ENCODE peak calls at places on chromosomes 3 and 15, in four cellular contexts. B is ovary, W is GM23338, A is cardiac muscle cell. K is an unnamed sample.

GRCh38 chr3:75242012-75242411 is 422.1 kb upstream of the FRG2C start:
- DNase-seq in B (no peak), W (no peak), A (no peak), K (no peak)

GRCh38 chr3:194150252-194150934 is 14.4 kb downstream of the HES1 start:
- DNase-seq in B (no peak), W (no peak), A (no peak), K (no peak)

GRCh38 chr3:156471431-156471830 is 83.5 kb downstream of the SSR3 start:
- DNase-seq in B (no peak), W (no peak), A (peak; percentile 21), K (no peak)

GRCh38 chr3:11145888-11146287 is 8.4 kb upstream of the HRH1 start:
- DNase-seq in B (no peak), W (no peak), A (no peak), K (no peak)

GRCh38 chr3:99870712-99871111 is 53.0 kb downstream of the CMSS1 start:
- DNase-seq in B (no peak), W (no peak), A (no peak), K (no peak)

GRCh38 chr3:192772495-192772894 is 45.2 kb upstream of the FGF12 start:
- DNase-seq in B (no peak), W (peak; percentile 77), A (peak; percentile 50), K (no peak)

GRCh38 chr3:102514241-102514640 is 79.4 kb downstream of the ZPLD1 start:
- DNase-seq in B (no peak), W (no peak), A (no peak), K (no peak)

GRCh38 chr3:14646589-14647413 is 4.8 kb upstream of the CCDC174 start:
- DNase-seq in B (no peak), W (peak; percentile 68), A (no peak), K (no peak)

GRCh38 chr3:81470416-81470978 is 290.9 kb downstream of the GBE1 start:
- DNase-seq in B (no peak), W (no peak), A (no peak), K (no peak)

GRCh38 chr15:49620174-49620573 is 444 bp downstream of the FAM227B start:
- DNase-seq in B (peak; percentile 33), W (peak; percentile 5), A (no peak), K (no peak)

GRCh38 chr3:83934208-83935150 is 1024.3 kb upstream of the CADM2 start:
- DNase-seq in B (no peak), W (peak; percentile 4), A (no peak), K (no peak)

GRCh38 chr15:58052334-58052733 is 13.2 kb downstream of the ALDH1A2 start:
- DNase-seq in B (no peak), W (no peak), A (no peak), K (no peak)

GRCh38 chr3:94990952-94991705 is 928.3 kb downstream of the NSUN3 start:
- DNase-seq in B (no peak), W (no peak), A (no peak), K (no peak)

GRCh38 chr15:69148465-69148864 is 12.0 kb upstream of the GLCE start:
- DNase-seq in B (no peak), W (no peak), A (no peak), K (no peak)

GRCh38 chr15:69150336-69150735 is 10.1 kb upstream of the GLCE start:
- DNase-seq in B (no peak), W (no peak), A (no peak), K (no peak)

GRCh38 chr15:69149803-69150202 is 10.6 kb upstream of the GLCE start:
- DNase-seq in B (no peak), W (no peak), A (no peak), K (no peak)

GRCh38 chr15:69146724-69147435 is 13.6 kb upstream of the GLCE start:
- DNase-seq in B (no peak), W (no peak), A (no peak), K (no peak)

DNA sequence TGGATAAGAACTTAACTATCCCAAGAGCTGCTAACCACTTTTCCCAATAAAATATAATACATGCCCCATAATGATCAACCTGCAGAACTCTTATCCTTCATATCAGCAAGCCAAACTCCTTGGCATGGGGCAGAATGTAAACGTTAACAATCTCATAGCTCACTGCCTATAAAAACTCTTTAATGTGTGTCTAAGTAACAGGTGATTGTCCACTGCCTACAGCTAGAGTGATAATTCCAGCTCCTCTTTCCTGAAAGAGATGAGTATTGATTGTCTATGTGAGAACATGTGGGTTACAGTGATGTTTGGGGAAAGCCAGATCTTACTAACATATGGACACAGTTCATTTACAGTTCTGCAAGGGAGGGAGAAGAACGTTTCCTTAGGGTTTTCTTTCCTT is 11.3 kb upstream of the GLCE start:
- DNase-seq in B (no peak), W (no peak), A (no peak), K (no peak)
- TF ChIP-seq CTCF in B (no peak), W (no peak), A (no peak), K (no peak)

DNA sequence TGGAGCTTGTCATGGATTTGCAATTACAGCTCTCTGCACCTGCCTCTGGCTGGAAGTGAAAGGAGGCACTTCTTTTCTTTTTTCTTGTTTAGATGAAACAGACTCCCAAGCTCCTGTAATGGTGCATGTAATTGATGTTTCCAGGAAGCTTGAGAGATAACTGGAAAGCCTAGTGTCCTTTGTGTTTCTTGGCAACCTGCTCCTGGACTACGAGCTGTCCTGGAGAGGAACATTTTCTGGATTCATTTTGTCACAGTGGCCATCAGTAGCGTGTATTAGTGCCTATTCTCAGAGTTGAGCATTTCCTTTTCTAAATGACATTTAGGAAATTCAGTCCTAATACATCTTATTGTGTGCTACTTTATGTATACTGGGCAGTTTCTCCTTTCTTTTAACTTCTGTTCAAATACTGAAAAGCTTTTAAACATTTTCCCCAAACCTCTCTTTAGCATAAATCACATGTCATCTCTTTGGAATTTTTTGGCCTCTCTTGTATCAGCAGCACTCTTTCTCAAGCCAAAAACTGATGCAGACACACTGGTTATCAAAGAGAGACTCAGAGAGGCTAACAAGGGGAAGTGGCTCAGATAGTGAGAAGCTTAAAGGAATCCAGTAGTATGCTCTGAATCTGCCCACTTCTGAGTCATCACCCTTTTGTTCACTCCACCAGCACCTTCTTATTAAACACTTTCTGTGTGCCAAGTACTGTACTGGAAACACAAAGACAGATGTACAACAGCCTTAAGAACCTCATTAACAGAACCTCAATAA is 62.6 kb upstream of the SLC2A2 start:
- DNase-seq in B (no peak), W (no peak), A (no peak), K (no peak)
- H3K4me1 ChIP-seq in B (peaks cover 5% of the 10 kb centered on the region), W (peaks cover 7% of the 10 kb centered on the region), A (peaks cover 20% of the 10 kb centered on the region), K (no peaks in the 10 kb centered on the region)

GRCh38 chr3:86990171-86990733 is 697 bp downstream of the VGLL3 start:
- DNase-seq in B (peak; percentile 45), W (peak; percentile 70), A (no peak), K (peak; percentile 58)

GRCh38 chr3:86991482-86991815 is 500 bp upstream of the VGLL3 start:
- DNase-seq in B (no peak), W (no peak), A (no peak), K (no peak)

GRCh38 chr3:86991840-86992430 is 986 bp upstream of the VGLL3 start:
- DNase-seq in B (no peak), W (no peak), A (no peak), K (no peak)

GRCh38 chr3:86989611-86990010 is 1.3 kb downstream of the VGLL3 start:
- DNase-seq in B (no peak), W (no peak), A (no peak), K (no peak)

DNA sequence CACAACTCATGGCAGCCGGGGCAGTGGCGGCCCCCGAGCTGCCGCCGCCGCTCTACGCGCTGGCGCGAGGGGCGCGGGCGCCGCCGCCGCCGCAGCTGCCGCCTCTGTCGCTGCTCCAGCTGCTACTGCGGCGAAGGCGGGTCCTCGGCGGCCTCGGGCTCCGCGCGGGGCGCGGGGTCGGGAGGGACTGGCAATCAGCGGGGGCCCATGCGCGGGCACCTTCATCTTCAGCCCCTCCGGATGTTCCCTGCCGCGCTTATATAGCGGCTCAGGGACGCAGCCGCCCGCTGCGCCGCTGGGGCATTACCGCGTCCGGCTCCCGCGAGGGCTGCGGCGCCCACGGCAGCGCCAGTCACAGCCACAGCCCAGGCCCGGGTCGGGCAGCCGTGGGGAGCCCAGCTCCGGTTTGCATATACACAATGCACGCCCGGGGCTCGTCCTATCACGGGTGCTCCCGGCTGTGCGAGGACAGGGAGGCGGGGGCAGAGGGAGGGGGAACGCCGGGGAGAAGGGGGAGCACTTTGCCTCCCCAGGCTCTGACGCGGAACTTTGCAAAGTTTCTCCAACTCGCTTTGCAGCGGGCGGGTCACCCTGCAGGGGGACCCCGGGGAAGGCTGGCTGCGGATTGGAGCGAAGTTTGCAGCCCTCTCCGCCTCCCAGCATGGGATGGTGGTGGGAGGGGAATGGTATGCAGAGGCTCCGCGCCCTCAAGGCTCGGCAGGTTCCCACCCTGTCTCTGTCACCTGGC is at the start of gene VGLL3:
- DNase-seq in B (peak; percentile 81), W (peak; percentile 94), A (peak; percentile 72), K (peak; percentile 85)
- TF ChIP-seq CTCF in B (no peak), W (peak; percentile 14), A (peak; percentile 31), K (no peak)

DNA sequence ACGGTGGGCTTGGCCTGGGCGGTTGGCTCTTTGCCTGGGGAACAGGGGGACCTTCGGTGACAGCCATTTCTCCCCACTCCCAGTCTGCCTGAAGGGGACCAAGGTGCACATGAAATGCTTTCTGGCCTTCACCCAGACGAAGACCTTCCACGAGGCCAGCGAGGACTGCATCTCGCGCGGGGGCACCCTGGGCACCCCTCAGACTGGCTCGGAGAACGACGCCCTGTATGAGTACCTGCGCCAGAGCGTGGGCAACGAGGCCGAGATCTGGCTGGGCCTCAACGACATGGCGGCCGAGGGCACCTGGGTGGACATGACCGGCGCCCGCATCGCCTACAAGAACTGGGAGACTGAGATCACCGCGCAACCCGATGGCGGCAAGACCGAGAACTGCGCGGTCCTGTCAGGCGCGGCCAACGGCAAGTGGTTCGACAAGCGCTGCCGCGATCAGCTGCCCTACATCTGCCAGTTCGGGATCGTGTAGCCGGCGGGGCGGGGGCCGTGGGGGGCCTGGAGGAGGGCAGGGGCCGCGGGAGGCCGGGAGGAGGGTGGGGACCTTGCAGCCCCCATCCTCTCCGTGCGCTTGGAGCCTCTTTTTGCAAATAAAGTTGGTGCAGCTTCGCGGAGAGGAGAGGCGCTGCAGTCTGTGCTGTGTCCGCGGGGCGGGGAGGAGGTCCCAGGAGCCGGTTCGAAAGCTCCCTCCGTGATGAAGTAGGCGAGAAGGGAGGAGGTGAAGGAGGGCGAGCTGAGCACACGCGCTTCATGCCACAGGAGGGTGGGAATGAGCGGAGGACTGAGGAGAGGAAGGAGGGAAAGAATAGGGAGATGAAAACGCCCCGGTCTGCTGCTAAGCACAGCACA is 9.6 kb downstream of the CLEC3B start:
- DNase-seq in B (peak; percentile 57), W (peak; percentile 71), A (peak; percentile 30), K (peak; percentile 62)
- H3K4me1 ChIP-seq in B (peaks cover 6% of the 10 kb centered on the region), W (peaks cover 13% of the 10 kb centered on the region), A (peaks cover 11% of the 10 kb centered on the region), K (no peaks in the 10 kb centered on the region)

DNA sequence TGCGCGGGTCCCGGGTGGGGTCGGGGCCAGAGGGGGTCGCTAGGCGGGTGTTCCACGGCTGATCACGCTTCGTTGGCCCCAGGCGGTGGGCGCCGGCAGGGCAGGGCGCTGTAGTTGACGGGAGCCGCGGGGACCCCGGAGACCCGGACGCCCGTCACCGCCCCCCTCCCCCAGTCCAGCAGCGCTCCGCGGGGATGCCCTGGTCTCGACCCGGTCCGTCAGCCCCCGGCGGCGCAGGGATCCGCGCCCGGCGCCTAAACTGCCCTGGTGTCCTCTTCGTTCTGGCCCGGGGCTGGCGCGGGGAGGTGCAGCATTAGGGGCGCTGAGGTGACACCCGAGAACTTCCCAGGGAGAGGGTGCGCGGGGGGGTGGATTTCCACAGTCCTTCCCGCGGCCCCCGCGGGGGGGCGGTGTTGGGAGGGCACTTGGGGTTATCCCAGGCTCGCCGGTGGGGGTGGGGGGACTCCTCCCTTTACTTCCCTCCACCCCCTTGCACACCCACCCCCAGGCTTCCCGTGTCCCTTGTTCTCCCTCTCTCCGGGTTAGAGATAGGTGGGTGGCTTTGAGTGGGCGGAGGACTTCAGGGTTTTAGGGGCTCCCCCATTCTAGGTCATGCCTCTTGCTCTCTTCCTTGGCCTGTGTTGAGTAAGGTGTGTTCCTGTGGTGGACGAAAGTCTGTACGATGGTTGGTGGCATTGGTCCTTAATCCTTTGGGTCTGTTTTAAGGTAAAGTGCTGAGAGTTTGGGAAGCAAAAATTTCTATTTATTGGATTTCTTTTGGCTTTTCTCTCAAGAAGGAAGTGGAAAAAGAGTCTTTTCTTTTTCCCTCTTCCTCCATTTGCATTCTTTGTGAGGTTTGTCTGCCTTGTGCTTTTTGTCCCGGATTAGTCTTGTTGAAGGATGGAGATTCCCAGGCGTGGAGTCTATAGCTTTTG is 672 bp downstream of the SKIL start:
- DNase-seq in B (peak; percentile 89), W (peak; percentile 80), A (peak; percentile 69), K (peak; percentile 88)
- TF ChIP-seq CTCF in B (peak; percentile 16), W (peak; percentile 38), A (peak; percentile 39), K (no peak)